ENCODE peak calls at places on chromosomes 16 and 17, in six cellular contexts. G is mammary epithelial cell, U is BE2C, Z is ovary, Q is testis, B is lower lobe of right lung. V is an unnamed sample.
A peak's percentile ranks its signal among the peaks of the same experiment; 100 is the strongest.

GRCh38 chr17:35373984-35374765 is 754 bp upstream of the SLFN11 start:
- DNase-seq in G (peak; percentile 17), U (no peak), Z (peak; percentile 80), Q (peak; percentile 40), B (peak; percentile 69), V (no peak)

GRCh38 chr16:53952215-53953208 is 248.6 kb downstream of the FTO start:
- DNase-seq in G (no peak), U (no peak), Z (no peak), Q (no peak), B (no peak), V (no peak)

GRCh38 chr17:72749119-72749572 is 343.3 kb downstream of the SLC39A11 start:
- DNase-seq in G (no peak), U (no peak), Z (no peak), Q (no peak), B (no peak), V (no peak)

GRCh38 chr16:51268237-51268636 is 117.2 kb upstream of the SALL1 start:
- DNase-seq in G (no peak), U (no peak), Z (no peak), Q (no peak), B (no peak), V (no peak)

GRCh38 chr17:8225813-8226535 is 15.6 kb upstream of the AURKB start:
- DNase-seq in G (peak; percentile 75), U (peak; percentile 68), Z (no peak), Q (peak; percentile 67), B (peak; percentile 50), V (no peak)

GRCh38 chr16:21300309-21301167 is 22.4 kb upstream of the CRYM start:
- DNase-seq in G (peak; percentile 100), U (peak; percentile 95), Z (peak; percentile 88), Q (peak; percentile 98), B (peak; percentile 86), V (peak; percentile 100)

GRCh38 chr16:7037491-7037890 is 295.2 kb upstream of the RBFOX1 start:
- DNase-seq in G (no peak), U (no peak), Z (no peak), Q (no peak), B (no peak), V (no peak)

GRCh38 chr17:41417576-41418015 is 6.8 kb downstream of the KRT37 start:
- DNase-seq in G (peak; percentile 65), U (no peak), Z (no peak), Q (no peak), B (no peak), V (no peak)

GRCh38 chr16:85682516-85682915 is 6.2 kb downstream of the GINS2 start:
- DNase-seq in G (no peak), U (no peak), Z (no peak), Q (no peak), B (no peak), V (no peak)

GRCh38 chr16:12516621-12517309 is 286.9 kb downstream of the CPPED1 start:
- DNase-seq in G (no peak), U (no peak), Z (no peak), Q (no peak), B (no peak), V (no peak)

GRCh38 chr16:12515771-12516170 is 287.9 kb downstream of the CPPED1 start:
- DNase-seq in G (no peak), U (no peak), Z (no peak), Q (no peak), B (no peak), V (no peak)

GRCh38 chr16:12513791-12514175 is 289.9 kb downstream of the CPPED1 start:
- DNase-seq in G (no peak), U (no peak), Z (no peak), Q (no peak), B (no peak), V (no peak)

GRCh38 chr16:12517310-12517694 is 286.4 kb downstream of the CPPED1 start:
- DNase-seq in G (no peak), U (no peak), Z (no peak), Q (no peak), B (no peak), V (no peak)

DNA sequence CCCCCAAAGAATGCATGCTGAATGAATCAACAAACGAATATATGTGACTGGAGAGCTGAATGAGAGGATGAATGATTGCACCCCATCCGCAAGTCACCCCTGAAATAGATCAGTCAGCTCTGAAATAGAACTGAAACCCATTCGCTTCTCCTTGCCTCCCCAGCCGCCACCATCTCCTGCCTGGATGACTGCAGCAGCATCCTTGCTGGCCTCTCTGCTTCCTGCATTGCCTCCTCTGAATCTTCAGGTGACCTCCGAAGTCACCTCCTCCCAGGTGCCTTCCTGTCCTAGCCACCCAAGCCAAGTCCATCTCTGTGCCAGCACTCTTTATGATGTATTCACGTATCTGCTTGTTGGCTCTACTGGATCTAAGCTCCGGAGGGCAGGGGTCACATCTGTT is 288.3 kb downstream of the CPPED1 start:
- DNase-seq in G (no peak), U (no peak), Z (no peak), Q (no peak), B (no peak), V (no peak)
- H3K4me3 ChIP-seq in G (no peak overlapping the region), U (no peak overlapping the region), Z (no peak overlapping the region), Q (no peak overlapping the region), B (no peak overlapping the region), V (no peak overlapping the region)

GRCh38 chr16:11348737-11349598 is 3.7 kb downstream of the RMI2 start:
- DNase-seq in G (no peak), U (no peak), Z (no peak), Q (no peak), B (no peak), V (no peak)
- TF ChIP-seq CTCF in G (no peak), U (no peak), Z (no peak), Q (no peak), B (no peak), V (no peak)

DNA sequence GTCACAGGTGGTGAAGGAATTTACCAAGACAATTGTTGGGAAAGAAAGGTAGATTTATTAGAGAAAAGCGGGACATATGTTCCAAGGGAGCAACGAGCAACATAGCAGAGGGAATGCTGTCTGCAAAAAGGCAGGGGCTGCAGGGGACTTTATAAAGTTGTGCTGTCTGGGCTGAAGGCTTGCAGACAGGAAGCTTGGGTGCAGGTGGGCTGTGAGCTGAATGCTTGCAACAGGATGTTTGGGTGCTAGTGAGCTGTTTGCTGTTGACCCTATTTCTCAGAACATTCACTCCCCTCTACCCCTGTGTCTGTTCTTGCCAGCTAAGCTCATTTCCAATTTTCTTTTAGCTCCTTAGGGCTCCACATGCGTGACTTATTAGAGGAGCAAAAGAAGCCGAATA is 21.5 kb upstream of the NUP93 start:
- DNase-seq in G (no peak), U (no peak), Z (no peak), Q (no peak), B (no peak), V (no peak)
- H3K4me3 ChIP-seq in G (no peak overlapping the region), U (no peak overlapping the region), Z (no peak overlapping the region), Q (no peak overlapping the region), B (no peak overlapping the region), V (no peak overlapping the region)

DNA sequence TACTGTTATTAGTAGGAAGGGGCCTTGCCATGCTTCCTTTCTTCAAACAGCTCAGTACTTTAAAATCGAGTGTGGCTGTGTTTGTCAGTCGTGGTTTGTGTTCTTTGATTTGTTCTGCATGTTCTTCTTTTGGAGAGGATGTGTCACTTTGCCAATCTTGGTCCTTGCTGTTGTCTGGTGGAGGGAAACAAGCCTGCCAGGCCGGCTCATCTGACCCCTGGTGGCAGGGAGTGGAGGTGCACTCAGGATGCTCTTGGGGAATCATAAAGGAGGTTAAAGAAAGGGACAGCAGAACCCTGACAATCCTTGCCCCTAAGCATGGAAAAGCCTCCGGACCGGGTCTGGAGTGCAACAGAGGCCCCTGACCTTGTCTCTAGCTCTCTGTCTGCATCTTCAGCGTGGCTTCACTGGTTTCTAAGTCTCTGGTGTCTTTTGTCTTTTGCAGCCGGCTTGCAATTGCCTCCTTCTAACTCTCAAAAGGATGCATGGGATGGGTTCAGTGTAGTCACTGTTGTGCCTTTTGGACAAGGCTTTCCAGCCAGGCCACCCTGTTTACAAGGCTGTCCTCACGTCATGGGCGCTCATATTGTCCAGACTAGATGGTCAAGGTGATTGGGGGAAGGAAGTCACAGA is 135.8 kb downstream of the WWOX start:
- DNase-seq in G (peak; percentile 54), U (peak; percentile 32), Z (peak; percentile 63), Q (peak; percentile 76), B (peak; percentile 73), V (peak; percentile 48)
- TF ChIP-seq CTCF in G (peak; percentile 95), U (peak; percentile 71), Z (peak; percentile 27), Q (peak; percentile 81), B (peak; percentile 91), V (peak; percentile 90)